ENCODE peak calls at places on chromosomes 16 and 17, in six cellular contexts. W is GM10248, S is progenitor cell of endocrine pancreas, H is fibroblast of mammary gland, P is neural crest cell, A is heart left ventricle. B is an unnamed sample.

GRCh38 chr16:5196204-5196603 is 98.6 kb upstream of the EEF2KMT start:
- DNase-seq in W (no peak), S (no peak), H (no peak), P (no peak), A (no peak), B (no peak)

GRCh38 chr17:56367381-56367780 is 214.1 kb downstream of the ANKFN1 start:
- DNase-seq in W (no peak), S (no peak), H (no peak), P (peak), A (no peak), B (no peak)

GRCh38 chr17:6936370-6937028 is 59.4 kb upstream of the ALOX12 start:
- DNase-seq in W (no peak), S (no peak), H (peak), P (no peak), A (peak), B (peak)

GRCh38 chr16:68289202-68289601 is 21.5 kb downstream of the SLC7A6OS start:
- DNase-seq in W (no peak), S (no peak), H (no peak), P (no peak), A (no peak), B (no peak)

GRCh38 chr17:76085731-76086366 is 6.9 kb downstream of the ZACN start:
- DNase-seq in W (no peak), S (no peak), H (no peak), P (no peak), A (no peak), B (peak)

GRCh38 chr17:41689497-41690299 is 1.0 kb downstream of the EIF1 start:
- DNase-seq in W (no peak), S (no peak), H (peak), P (peak), A (peak), B (no peak)

GRCh38 chr17:17741346-17742023 is 60.2 kb downstream of the RAI1 start:
- DNase-seq in W (no peak), S (no peak), H (no peak), P (peak), A (no peak), B (no peak)

GRCh38 chr17:37493249-37494027 is 3.7 kb downstream of the DUSP14 start:
- DNase-seq in W (no peak), S (no peak), H (peak), P (no peak), A (no peak), B (no peak)

GRCh38 chr16:22330326-22330725 is 33.1 kb downstream of the POLR3E start:
- DNase-seq in W (no peak), S (no peak), H (no peak), P (no peak), A (no peak), B (no peak)

GRCh38 chr17:76384222-76384986 is at the start of gene SPHK1:
- DNase-seq in W (peak), S (peak), H (peak), P (peak), A (peak), B (peak)

GRCh38 chr17:16954541-16954940 is 17.4 kb downstream of the TNFRSF13B start:
- DNase-seq in W (no peak), S (no peak), H (no peak), P (no peak), A (no peak), B (no peak)

GRCh38 chr17:35162755-35163154 is 15.1 kb downstream of the UNC45B start:
- DNase-seq in W (no peak), S (no peak), H (no peak), P (no peak), A (no peak), B (no peak)

GRCh38 chr17:61397086-61397842 is 2.4 kb upstream of the TBX2 start:
- DNase-seq in W (no peak), S (no peak), H (no peak), P (no peak), A (no peak), B (no peak)

GRCh38 chr17:37671813-37672544 is 28.7 kb upstream of the DDX52 start:
- DNase-seq in W (no peak), S (no peak), H (peak), P (no peak), A (no peak), B (no peak)

GRCh38 chr16:67019171-67019570 is 9.8 kb upstream of the CBFB start:
- DNase-seq in W (peak), S (no peak), H (no peak), P (no peak), A (no peak), B (no peak)

GRCh38 chr17:7405413-7405881 is 1.6 kb upstream of the TMEM256 start:
- DNase-seq in W (no peak), S (no peak), H (no peak), P (no peak), A (no peak), B (no peak)

GRCh38 chr17:1469231-1469852 is 13.3 kb upstream of the CRK start:
- DNase-seq in W (no peak), S (no peak), H (no peak), P (no peak), A (no peak), B (no peak)

GRCh38 chr16:72677662-72678447 is 370.1 kb downstream of the ZFHX3 start:
- DNase-seq in W (no peak), S (no peak), H (peak), P (no peak), A (no peak), B (no peak)

GRCh38 chr17:80855968-80856862 is 135.4 kb upstream of the CHMP6 start:
- DNase-seq in W (peak), S (no peak), H (peak), P (no peak), A (no peak), B (peak)

GRCh38 chr17:76004750-76005262 is 4.2 kb downstream of the CDK3 start:
- DNase-seq in W (no peak), S (no peak), H (peak), P (no peak), A (no peak), B (no peak)

GRCh38 chr16:84090212-84090611 is 26.5 kb downstream of the MBTPS1 start:
- DNase-seq in W (no peak), S (no peak), H (no peak), P (no peak), A (no peak), B (no peak)

GRCh38 chr16:16797239-16797638 is 418.3 kb downstream of the NPIPA7 start:
- DNase-seq in W (no peak), S (no peak), H (no peak), P (no peak), A (no peak), B (no peak)

GRCh38 chr17:37844158-37844976 is 79.8 kb upstream of the TBC1D3K start:
- DNase-seq in W (peak), S (peak), H (peak), P (peak), A (peak), B (peak)

GRCh38 chr17:72446525-72447250 is 325.9 kb downstream of the SOX9 start:
- DNase-seq in W (no peak), S (no peak), H (no peak), P (no peak), A (no peak), B (no peak)

GRCh38 chr17:8155341-8156173 is 3.4 kb upstream of the PER1 start:
- DNase-seq in W (no peak), S (no peak), H (peak), P (no peak), A (no peak), B (no peak)

GRCh38 chr16:58658796-58659211 is 25.8 kb downstream of the SLC38A7 start:
- DNase-seq in W (no peak), S (no peak), H (peak), P (no peak), A (no peak), B (no peak)

GRCh38 chr17:29870836-29871430 is 59.1 kb downstream of the SSH2 start:
- DNase-seq in W (no peak), S (no peak), H (no peak), P (no peak), A (no peak), B (no peak)

GRCh38 chr17:29862951-29863350 is 67.1 kb downstream of the SSH2 start:
- DNase-seq in W (no peak), S (no peak), H (no peak), P (no peak), A (no peak), B (no peak)

GRCh38 chr17:29862127-29862526 is 67.9 kb downstream of the SSH2 start:
- DNase-seq in W (no peak), S (no peak), H (no peak), P (no peak), A (no peak), B (no peak)

GRCh38 chr17:29866746-29867404 is 63.2 kb downstream of the SSH2 start:
- DNase-seq in W (no peak), S (no peak), H (no peak), P (no peak), A (no peak), B (no peak)

GRCh38 chr17:29867643-29868181 is 62.3 kb downstream of the SSH2 start:
- DNase-seq in W (no peak), S (no peak), H (peak), P (no peak), A (no peak), B (no peak)
- TF ChIP-seq CTCF in W (peak), S (no peak), H (peak), P (peak), A (peak), B (no peak)

GRCh38 chr16:73711441-73712080 is 585.1 kb upstream of the PSMD7 start:
- DNase-seq in W (no peak), S (no peak), H (no peak), P (no peak), A (no peak), B (no peak)

GRCh38 chr16:73710526-73710925 is 586.1 kb upstream of the PSMD7 start:
- DNase-seq in W (no peak), S (no peak), H (no peak), P (no peak), A (no peak), B (no peak)

GRCh38 chr16:73713301-73713700 is 583.3 kb upstream of the PSMD7 start:
- DNase-seq in W (no peak), S (no peak), H (no peak), P (no peak), A (no peak), B (no peak)

GRCh38 chr16:73714976-73715375 is 581.6 kb upstream of the PSMD7 start:
- DNase-seq in W (no peak), S (no peak), H (no peak), P (no peak), A (no peak), B (no peak)

GRCh38 chr16:73713817-73714495 is 582.7 kb upstream of the PSMD7 start:
- DNase-seq in W (no peak), S (no peak), H (peak), P (peak), A (no peak), B (no peak)
- TF ChIP-seq CTCF in W (no peak), S (peak), H (peak), P (peak), A (peak), B (no peak)

GRCh38 chr17:4366312-4367063 is at the start of gene UBE2G1:
- DNase-seq in W (peak), S (peak), H (peak), P (peak), A (peak), B (peak)
- TF ChIP-seq CTCF in W (peak), S (peak), H (no peak), P (peak), A (peak), B (no peak)

GRCh38 chr16:48526058-48526957 is 83.7 kb downstream of the N4BP1 start:
- DNase-seq in W (peak), S (no peak), H (no peak), P (no peak), A (no peak), B (peak)
- TF ChIP-seq CTCF in W (peak), S (peak), H (no peak), P (no peak), A (no peak), B (peak)

GRCh38 chr17:63498621-63499195 is 21.8 kb downstream of the ACE start:
- DNase-seq in W (no peak), S (no peak), H (peak), P (no peak), A (no peak), B (no peak)

GRCh38 chr17:63496663-63497400 is 20.0 kb downstream of the ACE start:
- DNase-seq in W (no peak), S (no peak), H (no peak), P (no peak), A (no peak), B (no peak)

GRCh38 chr17:63496177-63496576 is 19.3 kb downstream of the ACE start:
- DNase-seq in W (no peak), S (no peak), H (no peak), P (no peak), A (no peak), B (no peak)

GRCh38 chr17:63495471-63495870 is 18.6 kb downstream of the ACE start:
- DNase-seq in W (no peak), S (no peak), H (no peak), P (no peak), A (no peak), B (no peak)

GRCh38 chr17:63497708-63498483 is 21.0 kb downstream of the ACE start:
- DNase-seq in W (no peak), S (no peak), H (peak), P (no peak), A (no peak), B (no peak)
- TF ChIP-seq CTCF in W (no peak), S (peak), H (no peak), P (peak), A (no peak), B (no peak)

DNA sequence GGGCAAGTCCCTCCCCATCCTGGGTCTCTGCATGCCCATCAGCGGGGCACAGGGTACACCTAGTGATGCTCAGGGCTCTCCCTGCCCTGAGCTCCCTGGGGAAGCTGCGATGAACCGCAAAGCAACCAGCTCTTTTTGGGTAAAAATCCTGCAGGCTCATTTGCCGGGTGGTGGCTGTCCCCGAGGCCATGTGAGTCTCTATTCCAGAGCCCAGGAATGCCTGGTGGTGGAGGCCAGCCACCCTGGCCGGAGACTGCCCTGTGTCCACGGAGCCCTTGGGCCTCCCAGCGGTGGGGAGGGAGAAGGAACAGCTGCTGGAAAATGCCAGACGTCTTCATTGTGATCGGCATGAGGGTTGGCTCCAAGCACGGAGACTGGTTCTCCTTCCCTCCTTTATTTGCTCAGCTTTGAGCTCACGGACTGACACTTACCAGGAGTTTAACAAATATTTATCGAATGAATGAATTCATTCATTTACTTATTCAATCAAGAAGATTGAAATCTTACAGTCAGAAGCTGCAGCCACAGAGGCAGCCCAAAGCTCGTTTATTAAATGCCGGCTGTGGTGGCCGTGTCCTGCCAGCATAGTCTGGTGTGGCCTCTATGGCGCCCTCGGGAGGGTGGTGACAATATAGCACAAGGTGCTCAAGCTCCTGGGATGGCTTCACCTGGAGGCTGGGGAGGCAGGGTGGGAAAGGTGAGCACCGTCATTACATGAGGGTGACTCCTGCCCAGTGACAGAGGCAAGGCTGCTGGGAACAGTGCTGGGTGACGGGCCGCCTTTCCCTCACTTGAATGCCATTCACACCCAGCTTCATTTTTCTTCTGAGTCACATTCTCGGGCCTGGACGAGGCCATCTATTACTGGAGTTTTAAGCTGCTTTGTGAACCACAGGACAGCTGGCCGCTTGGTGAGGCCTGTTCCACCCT is 31.1 kb upstream of the JPH3 start:
- DNase-seq in W (no peak), S (peak), H (peak), P (no peak), A (peak), B (no peak)
- TF ChIP-seq CTCF in W (no peak), S (peak), H (peak), P (peak), A (peak), B (no peak)

DNA sequence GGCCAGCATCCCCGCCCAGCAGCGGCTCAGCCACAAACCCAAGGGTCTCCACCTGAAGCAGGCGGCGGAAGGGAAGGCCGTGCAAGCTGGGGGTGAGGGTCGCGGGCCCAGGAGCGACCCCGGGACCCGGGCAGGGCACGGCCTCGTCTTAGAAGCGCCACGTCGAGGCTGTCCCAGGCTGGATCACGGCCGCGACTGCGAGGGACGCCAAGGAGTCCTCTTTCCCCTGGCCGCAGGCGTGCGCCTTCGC is 535 bp upstream of the CCNF start:
- DNase-seq in W (no peak), S (no peak), H (no peak), P (no peak), A (no peak), B (no peak)
- TF ChIP-seq CTCF in W (no peak), S (peak), H (no peak), P (no peak), A (no peak), B (no peak)

DNA sequence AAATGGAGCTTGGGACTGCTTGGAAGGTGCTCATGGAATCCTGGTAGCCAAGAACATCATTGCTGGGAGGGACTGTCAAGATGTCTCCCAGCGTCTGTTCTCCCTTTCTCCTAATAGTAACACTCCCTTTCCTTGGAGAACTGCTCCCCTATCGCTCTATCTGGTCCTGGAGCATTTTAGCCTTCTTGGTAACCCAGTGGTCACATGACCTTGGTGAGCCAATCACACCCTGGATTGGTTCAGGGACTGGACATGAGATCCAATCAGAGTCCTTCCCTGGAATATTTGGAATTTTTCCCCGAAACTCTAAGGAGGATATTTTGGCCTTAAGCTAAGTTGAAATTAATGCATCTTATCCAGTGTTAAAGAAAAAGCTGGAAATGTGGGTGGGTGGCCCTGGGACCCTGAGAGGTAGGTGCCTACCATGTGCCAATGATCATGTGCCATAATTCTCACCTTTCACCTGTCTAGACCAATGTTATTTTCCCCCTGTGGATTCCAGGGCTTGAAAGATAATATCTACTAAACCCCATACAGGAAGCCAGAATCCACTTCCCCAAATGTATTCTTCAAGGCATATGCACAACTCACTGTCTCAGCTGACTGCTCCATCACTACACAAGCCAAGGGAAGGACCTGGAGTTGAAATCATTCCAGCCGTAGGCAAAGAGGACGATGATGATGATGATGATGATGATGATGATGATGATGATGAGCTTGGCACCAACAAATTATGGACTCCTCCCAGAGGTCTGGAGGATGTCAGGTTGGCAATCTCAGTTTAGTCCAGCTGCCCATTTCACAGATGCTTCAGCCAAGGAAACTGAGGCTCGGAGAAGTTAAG is 193.2 kb downstream of the RAB11FIP4 start:
- DNase-seq in W (no peak), S (no peak), H (no peak), P (no peak), A (no peak), B (no peak)
- TF ChIP-seq CTCF in W (no peak), S (no peak), H (no peak), P (no peak), A (no peak), B (no peak)

GRCh38 chr16:10946308-10946707 is 1.9 kb downstream of the CLEC16A start:
- DNase-seq in W (no peak), S (no peak), H (no peak), P (no peak), A (no peak), B (no peak)

GRCh38 chr16:10947211-10947787 is 2.9 kb downstream of the CLEC16A start:
- DNase-seq in W (no peak), S (no peak), H (no peak), P (no peak), A (no peak), B (no peak)

GRCh38 chr16:10945065-10945787 is 862 bp downstream of the CLEC16A start:
- DNase-seq in W (no peak), S (no peak), H (no peak), P (no peak), A (no peak), B (no peak)

GRCh38 chr16:10942352-10943297 is at the start of gene DEXI:
- DNase-seq in W (peak), S (peak), H (peak), P (peak), A (peak), B (peak)

GRCh38 chr16:10944249-10945064 is at the start of gene CLEC16A:
- DNase-seq in W (peak), S (peak), H (peak), P (peak), A (peak), B (peak)
- TF ChIP-seq CTCF in W (no peak), S (peak), H (no peak), P (no peak), A (no peak), B (peak)